ENCODE peak calls at places on chromosome 16, in six cellular contexts. One of them, this sample, is unnamed.
A peak's percentile ranks its signal among the peaks of the same experiment; 100 is the strongest.

GRCh38 chr16:67277294-67277998 is 1.9 kb upstream of the PLEKHG4 start:
- DNase-seq in esophagus squamous epithelium: no peak
- DNase-seq in BJ: peak; percentile 95
- DNase-seq in colonic mucosa: peak; percentile 36
- DNase-seq in fibroblast of mammary gland: peak; percentile 99
- DNase-seq in osteoblast: peak; percentile 100
- DNase-seq in this sample: no peak

GRCh38 chr16:89217138-89217387 is 440 bp upstream of the ZNF778 start:
- DNase-seq in esophagus squamous epithelium: no peak
- DNase-seq in BJ: no peak
- DNase-seq in colonic mucosa: no peak
- DNase-seq in fibroblast of mammary gland: no peak
- DNase-seq in osteoblast: no peak
- DNase-seq in this sample: no peak

GRCh38 chr16:3542601-3543373 is 34.4 kb downstream of the NLRC3 start:
- DNase-seq in esophagus squamous epithelium: no peak
- DNase-seq in BJ: no peak
- DNase-seq in colonic mucosa: no peak
- DNase-seq in fibroblast of mammary gland: peak; percentile 7
- DNase-seq in osteoblast: peak; percentile 90
- DNase-seq in this sample: no peak

GRCh38 chr16:56013962-56014552 is 138.9 kb upstream of the CES5A start:
- DNase-seq in esophagus squamous epithelium: no peak
- DNase-seq in BJ: no peak
- DNase-seq in colonic mucosa: peak; percentile 22
- DNase-seq in fibroblast of mammary gland: peak; percentile 1
- DNase-seq in osteoblast: no peak
- DNase-seq in this sample: no peak

GRCh38 chr16:65579050-65579449 is 457.2 kb upstream of the CDH11 start:
- DNase-seq in esophagus squamous epithelium: no peak
- DNase-seq in BJ: no peak
- DNase-seq in colonic mucosa: no peak
- DNase-seq in fibroblast of mammary gland: no peak
- DNase-seq in osteoblast: no peak
- DNase-seq in this sample: no peak

GRCh38 chr16:85675528-85675927 is 13.2 kb downstream of the GINS2 start:
- DNase-seq in esophagus squamous epithelium: no peak
- DNase-seq in BJ: no peak
- DNase-seq in colonic mucosa: no peak
- DNase-seq in fibroblast of mammary gland: peak; percentile 54
- DNase-seq in osteoblast: peak; percentile 60
- DNase-seq in this sample: no peak

GRCh38 chr16:2779978-2780898 is 3.2 kb upstream of the ELOB start:
- DNase-seq in esophagus squamous epithelium: no peak
- DNase-seq in BJ: no peak
- DNase-seq in colonic mucosa: no peak
- DNase-seq in fibroblast of mammary gland: no peak
- DNase-seq in osteoblast: no peak
- DNase-seq in this sample: no peak

GRCh38 chr16:84838383-84838948 is 18.7 kb downstream of the CRISPLD2 start:
- DNase-seq in esophagus squamous epithelium: no peak
- DNase-seq in BJ: no peak
- DNase-seq in colonic mucosa: no peak
- DNase-seq in fibroblast of mammary gland: peak; percentile 59
- DNase-seq in osteoblast: peak; percentile 62
- DNase-seq in this sample: no peak

GRCh38 chr16:72493681-72494415 is 321.9 kb upstream of the PMFBP1 start:
- DNase-seq in esophagus squamous epithelium: no peak
- DNase-seq in BJ: peak; percentile 60
- DNase-seq in colonic mucosa: no peak
- DNase-seq in fibroblast of mammary gland: peak; percentile 52
- DNase-seq in osteoblast: peak; percentile 86
- DNase-seq in this sample: no peak

GRCh38 chr16:16162591-16162990 is 60.7 kb downstream of the ABCC6 start:
- DNase-seq in esophagus squamous epithelium: no peak
- DNase-seq in BJ: no peak
- DNase-seq in colonic mucosa: no peak
- DNase-seq in fibroblast of mammary gland: no peak
- DNase-seq in osteoblast: no peak
- DNase-seq in this sample: no peak

GRCh38 chr16:11992594-11993524 is 16.3 kb downstream of the SNX29 start:
- DNase-seq in esophagus squamous epithelium: no peak
- DNase-seq in BJ: no peak
- DNase-seq in colonic mucosa: no peak
- DNase-seq in fibroblast of mammary gland: no peak
- DNase-seq in osteoblast: peak; percentile 14
- DNase-seq in this sample: no peak

GRCh38 chr16:49889725-49890397 is 33.9 kb upstream of the ZNF423 start:
- DNase-seq in esophagus squamous epithelium: no peak
- DNase-seq in BJ: no peak
- DNase-seq in colonic mucosa: no peak
- DNase-seq in fibroblast of mammary gland: peak; percentile 4
- DNase-seq in osteoblast: peak; percentile 48
- DNase-seq in this sample: no peak

GRCh38 chr16:49886554-49887121 is 30.7 kb upstream of the ZNF423 start:
- DNase-seq in esophagus squamous epithelium: no peak
- DNase-seq in BJ: no peak
- DNase-seq in colonic mucosa: no peak
- DNase-seq in fibroblast of mammary gland: no peak
- DNase-seq in osteoblast: peak; percentile 54
- DNase-seq in this sample: no peak

DNA sequence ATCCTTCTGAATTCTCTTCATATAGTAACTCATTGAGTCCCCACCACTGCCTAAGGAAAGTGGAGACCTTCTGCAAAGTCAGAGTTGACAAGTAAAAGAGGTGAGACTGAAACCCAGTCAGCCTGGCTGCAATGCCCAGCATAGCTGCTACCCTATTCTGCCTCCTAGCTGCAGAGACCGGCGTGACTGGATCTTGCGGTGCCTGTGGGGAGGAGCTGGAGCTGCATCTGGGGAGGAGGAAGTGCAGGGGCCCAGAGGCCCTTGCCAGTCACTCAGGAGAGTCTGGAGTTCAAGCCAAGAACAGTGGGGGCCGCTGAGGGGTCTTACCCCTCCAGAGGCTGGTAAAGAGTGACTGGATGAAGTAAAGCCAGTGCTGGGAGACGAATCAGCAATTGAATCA is 35.0 kb upstream of the ZNF423 start:
- DNase-seq in esophagus squamous epithelium: no peak
- DNase-seq in BJ: no peak
- DNase-seq in colonic mucosa: peak; percentile 74
- DNase-seq in fibroblast of mammary gland: peak; percentile 2
- DNase-seq in osteoblast: peak; percentile 80
- DNase-seq in this sample: no peak
- TF ChIP-seq CTCF in esophagus squamous epithelium: no peak
- TF ChIP-seq CTCF in BJ: no peak
- TF ChIP-seq CTCF in colonic mucosa: peak; percentile 37
- TF ChIP-seq CTCF in fibroblast of mammary gland: peak; percentile 22
- TF ChIP-seq CTCF in osteoblast: peak; percentile 47
- TF ChIP-seq CTCF in this sample: peak; percentile 38

GRCh38 chr16:80837421-80838263 is 33.2 kb upstream of the CDYL2 start:
- DNase-seq in esophagus squamous epithelium: no peak
- DNase-seq in BJ: peak; percentile 5
- DNase-seq in colonic mucosa: no peak
- DNase-seq in fibroblast of mammary gland: no peak
- DNase-seq in osteoblast: no peak
- DNase-seq in this sample: no peak

GRCh38 chr16:80846275-80847013 is 42.0 kb upstream of the CDYL2 start:
- DNase-seq in esophagus squamous epithelium: no peak
- DNase-seq in BJ: no peak
- DNase-seq in colonic mucosa: no peak
- DNase-seq in fibroblast of mammary gland: no peak
- DNase-seq in osteoblast: no peak
- DNase-seq in this sample: no peak

GRCh38 chr16:80844368-80844767 is 40.0 kb upstream of the CDYL2 start:
- DNase-seq in esophagus squamous epithelium: no peak
- DNase-seq in BJ: no peak
- DNase-seq in colonic mucosa: no peak
- DNase-seq in fibroblast of mammary gland: no peak
- DNase-seq in osteoblast: no peak
- DNase-seq in this sample: no peak

GRCh38 chr16:80836846-80837245 is 32.4 kb upstream of the CDYL2 start:
- DNase-seq in esophagus squamous epithelium: no peak
- DNase-seq in BJ: no peak
- DNase-seq in colonic mucosa: no peak
- DNase-seq in fibroblast of mammary gland: peak; percentile 19
- DNase-seq in osteoblast: no peak
- DNase-seq in this sample: no peak

GRCh38 chr16:80841231-80841630 is 36.8 kb upstream of the CDYL2 start:
- DNase-seq in esophagus squamous epithelium: no peak
- DNase-seq in BJ: no peak
- DNase-seq in colonic mucosa: no peak
- DNase-seq in fibroblast of mammary gland: no peak
- DNase-seq in osteoblast: no peak
- DNase-seq in this sample: no peak
- H3K4me3 ChIP-seq in esophagus squamous epithelium: no peak overlapping the region
- H3K4me3 ChIP-seq in BJ: no peak overlapping the region
- H3K4me3 ChIP-seq in colonic mucosa: no peak overlapping the region
- H3K4me3 ChIP-seq in fibroblast of mammary gland: no peak overlapping the region
- H3K4me3 ChIP-seq in osteoblast: no peak overlapping the region
- H3K4me3 ChIP-seq in this sample: no peak overlapping the region

GRCh38 chr16:10180771-10181163 is 1.5 kb downstream of the GRIN2A start:
- DNase-seq in esophagus squamous epithelium: no peak
- DNase-seq in BJ: no peak
- DNase-seq in colonic mucosa: peak; percentile 20
- DNase-seq in fibroblast of mammary gland: no peak
- DNase-seq in osteoblast: peak; percentile 64
- DNase-seq in this sample: no peak
- TF ChIP-seq CTCF in esophagus squamous epithelium: no peak
- TF ChIP-seq CTCF in BJ: peak; percentile 48
- TF ChIP-seq CTCF in colonic mucosa: no peak
- TF ChIP-seq CTCF in fibroblast of mammary gland: peak; percentile 25
- TF ChIP-seq CTCF in osteoblast: peak; percentile 21
- TF ChIP-seq CTCF in this sample: peak; percentile 62

DNA sequence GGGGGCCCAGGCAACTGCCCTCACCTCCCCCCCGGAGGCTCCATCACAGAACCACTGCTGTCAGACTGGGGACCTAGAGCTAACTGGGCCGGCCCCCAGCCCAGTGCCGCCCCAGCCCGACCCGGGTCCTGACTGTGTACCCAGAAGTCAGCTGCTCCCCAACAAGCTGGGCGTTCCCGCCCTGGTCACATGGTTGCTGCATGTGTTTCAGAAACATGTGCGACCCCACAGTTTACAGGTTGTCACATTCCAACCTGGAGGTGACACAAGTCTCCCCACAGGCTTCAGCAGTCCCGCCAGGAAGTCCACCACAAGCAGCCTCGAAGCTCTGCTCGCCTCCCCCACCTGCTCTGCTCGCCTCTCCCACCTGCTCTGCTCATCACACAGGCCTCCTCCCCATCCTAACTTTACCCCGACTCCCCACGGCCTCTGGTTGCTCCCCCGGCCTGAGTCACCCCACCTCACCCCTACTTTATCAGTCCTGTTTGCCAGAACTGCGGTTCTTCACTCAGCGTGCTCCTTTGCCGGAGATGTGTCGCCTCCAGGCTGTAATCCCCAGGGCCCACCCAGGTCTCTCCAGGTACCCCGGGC is 968 bp downstream of the MRPL28 start:
- DNase-seq in esophagus squamous epithelium: no peak
- DNase-seq in BJ: no peak
- DNase-seq in colonic mucosa: no peak
- DNase-seq in fibroblast of mammary gland: no peak
- DNase-seq in osteoblast: no peak
- DNase-seq in this sample: no peak
- H3K4me3 ChIP-seq in esophagus squamous epithelium: peak overlapping the region; percentile 54
- H3K4me3 ChIP-seq in BJ: peak overlapping the region; percentile 42
- H3K4me3 ChIP-seq in colonic mucosa: peak overlapping the region; percentile 41
- H3K4me3 ChIP-seq in fibroblast of mammary gland: peak overlapping the region; percentile 39
- H3K4me3 ChIP-seq in osteoblast: peak overlapping the region; percentile 64
- H3K4me3 ChIP-seq in this sample: peak overlapping the region; percentile 55